ENCODE peak calls at places on chromosomes 12 and 14, in five cellular contexts. B is body of pancreas; J is Caco-2; L is tibial nerve; U is activated CD8-positive, alpha-beta T cell treated with anti-CD3 and anti-CD28 coated beads for 36 hours. O is an unnamed sample.

GRCh38 chr12:48780381-48781025 is 8.4 kb downstream of the ADCY6 start:
- DNase-seq in B (no peak), J (no peak), L (no peak), U (no peak), O (no peak)

GRCh38 chr14:89771251-89771650 is 183.3 kb downstream of the EFCAB11 start:
- DNase-seq in B (no peak), J (no peak), L (no peak), U (no peak), O (no peak)

GRCh38 chr12:9615420-9616135 is 7.9 kb upstream of the KLRB1 start:
- DNase-seq in B (no peak), J (no peak), L (no peak), U (no peak), O (no peak)

GRCh38 chr14:44785096-44785495 is 176.7 kb downstream of the KLHL28 start:
- DNase-seq in B (no peak), J (no peak), L (no peak), U (no peak), O (peak)

GRCh38 chr14:100815478-100816285 is 10.2 kb upstream of the MEG3 start:
- DNase-seq in B (no peak), J (no peak), L (no peak), U (no peak), O (peak)

GRCh38 chr14:59275668-59276067 is 87.2 kb downstream of the DAAM1 start:
- DNase-seq in B (no peak), J (no peak), L (no peak), U (no peak), O (peak)

GRCh38 chr12:13062669-13063068 is 18.5 kb downstream of the FAM234B start:
- DNase-seq in B (peak), J (no peak), L (no peak), U (no peak), O (no peak)

GRCh38 chr12:106906715-106907114 is 49.0 kb upstream of the TMEM263 start:
- DNase-seq in B (no peak), J (no peak), L (no peak), U (no peak), O (no peak)

GRCh38 chr14:77148510-77149231 is 7.1 kb upstream of the ZDHHC22 start:
- DNase-seq in B (no peak), J (no peak), L (no peak), U (no peak), O (no peak)

GRCh38 chr14:70425349-70425748 is 8.5 kb upstream of the SYNJ2BP start:
- DNase-seq in B (no peak), J (no peak), L (no peak), U (no peak), O (no peak)

GRCh38 chr12:32819424-32819823 is 63.7 kb upstream of the YARS2 start:
- DNase-seq in B (no peak), J (no peak), L (no peak), U (no peak), O (no peak)

DNA sequence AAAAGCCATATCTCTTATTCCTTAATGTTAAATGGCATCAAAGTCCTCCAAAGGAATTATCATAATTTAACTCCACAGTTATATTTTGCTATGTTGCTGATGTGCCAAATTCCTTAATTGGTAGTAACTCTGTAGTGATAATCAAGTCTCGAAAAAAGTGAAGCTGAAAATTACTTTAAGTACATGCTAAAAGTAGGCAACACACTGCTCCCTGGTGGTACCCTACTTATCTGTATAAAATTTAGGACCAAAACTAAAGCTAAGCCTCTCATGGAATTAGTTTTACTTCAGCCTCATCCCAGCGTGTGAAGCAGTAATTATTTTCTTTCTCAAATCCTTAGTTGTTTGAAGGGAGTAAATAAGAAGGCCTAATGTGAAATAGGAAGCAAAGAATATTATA is 132.8 kb downstream of the TTLL5 start:
- DNase-seq in B (peak), J (no peak), L (no peak), U (no peak), O (peak)
- TF ChIP-seq CTCF in B (no peak), J (no peak), L (no peak), U (no peak), O (peak)

DNA sequence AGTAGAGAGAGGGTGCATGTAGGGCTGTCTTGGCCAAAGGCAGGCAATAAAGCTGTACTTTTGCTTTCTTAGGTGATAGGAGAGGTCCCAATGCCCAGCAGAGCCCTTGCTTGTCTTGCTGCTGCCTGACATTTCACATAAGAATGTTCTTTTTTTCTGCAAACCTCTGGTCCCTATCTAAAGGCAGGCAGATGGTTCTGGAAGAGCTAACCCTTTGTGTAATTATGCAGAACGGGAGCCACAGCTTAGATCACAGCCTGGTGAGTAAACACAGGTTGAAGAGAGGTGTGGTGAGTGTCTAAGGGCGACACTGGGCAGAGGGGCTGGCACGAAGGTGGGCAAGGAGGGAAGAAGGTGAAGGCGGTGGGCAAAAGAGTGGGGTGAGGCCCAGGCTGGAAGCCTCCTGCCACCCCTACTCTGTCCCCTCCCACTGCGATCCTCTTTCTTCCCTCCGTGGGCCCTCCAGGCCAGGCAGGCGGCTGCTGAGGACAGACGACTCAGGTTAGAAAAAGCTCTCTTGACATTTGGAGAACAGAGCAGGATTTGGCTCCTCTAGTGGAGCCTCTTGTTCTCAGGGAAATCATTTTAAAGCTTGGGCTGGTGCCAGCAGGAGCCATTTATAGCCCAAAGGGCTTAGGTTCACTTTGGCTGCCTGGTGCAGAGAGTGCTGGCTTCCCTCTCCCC is 42.8 kb downstream of the PRMT8 start:
- DNase-seq in B (peak), J (no peak), L (no peak), U (no peak), O (no peak)
- TF ChIP-seq CTCF in B (no peak), J (no peak), L (no peak), U (no peak), O (no peak)

GRCh38 chr12:6567824-6568617 is at the start of gene NOP2:
- DNase-seq in B (peak), J (peak), L (peak), U (peak), O (peak)
- TF ChIP-seq CTCF in B (no peak), J (no peak), L (no peak), U (no peak), O (peak)

GRCh38 chr14:37116933-37117844 is 55.2 kb downstream of the SLC25A21 start:
- DNase-seq in B (no peak), J (no peak), L (no peak), U (no peak), O (peak)
- TF ChIP-seq CTCF in B (no peak), J (no peak), L (no peak), U (no peak), O (peak)

DNA sequence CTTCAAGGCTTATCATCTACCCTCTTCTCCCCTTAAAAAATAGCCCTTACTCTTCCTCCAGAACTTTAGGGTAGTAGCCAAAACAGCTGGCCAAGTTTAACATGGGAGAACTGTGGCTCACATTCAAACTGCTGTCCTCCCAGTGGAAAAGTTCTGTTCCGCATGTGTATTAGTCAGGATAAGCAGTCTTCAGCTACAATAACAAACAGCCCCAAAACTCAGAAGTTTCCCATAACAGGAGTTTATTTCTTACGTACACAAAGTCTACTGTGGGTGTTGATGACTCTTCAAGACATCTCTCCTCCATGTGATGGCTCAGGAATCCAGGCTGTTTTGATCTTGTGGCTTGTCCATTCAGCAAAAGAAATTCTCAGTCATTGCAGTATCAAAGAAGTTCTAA is 35.5 kb downstream of the MYO1H start:
- DNase-seq in B (no peak), J (no peak), L (no peak), U (no peak), O (no peak)
- TF ChIP-seq CTCF in B (no peak), J (no peak), L (no peak), U (no peak), O (no peak)

GRCh38 chr14:33849455-33849801 is 101.4 kb downstream of the EGLN3 start:
- DNase-seq in B (no peak), J (no peak), L (no peak), U (no peak), O (no peak)
- TF ChIP-seq CTCF in B (no peak), J (no peak), L (no peak), U (peak), O (no peak)

GRCh38 chr12:127559349-127560040 is 707.5 kb upstream of the TMEM132C start:
- DNase-seq in B (peak), J (no peak), L (peak), U (peak), O (peak)
- TF ChIP-seq CTCF in B (no peak), J (no peak), L (no peak), U (peak), O (peak)

DNA sequence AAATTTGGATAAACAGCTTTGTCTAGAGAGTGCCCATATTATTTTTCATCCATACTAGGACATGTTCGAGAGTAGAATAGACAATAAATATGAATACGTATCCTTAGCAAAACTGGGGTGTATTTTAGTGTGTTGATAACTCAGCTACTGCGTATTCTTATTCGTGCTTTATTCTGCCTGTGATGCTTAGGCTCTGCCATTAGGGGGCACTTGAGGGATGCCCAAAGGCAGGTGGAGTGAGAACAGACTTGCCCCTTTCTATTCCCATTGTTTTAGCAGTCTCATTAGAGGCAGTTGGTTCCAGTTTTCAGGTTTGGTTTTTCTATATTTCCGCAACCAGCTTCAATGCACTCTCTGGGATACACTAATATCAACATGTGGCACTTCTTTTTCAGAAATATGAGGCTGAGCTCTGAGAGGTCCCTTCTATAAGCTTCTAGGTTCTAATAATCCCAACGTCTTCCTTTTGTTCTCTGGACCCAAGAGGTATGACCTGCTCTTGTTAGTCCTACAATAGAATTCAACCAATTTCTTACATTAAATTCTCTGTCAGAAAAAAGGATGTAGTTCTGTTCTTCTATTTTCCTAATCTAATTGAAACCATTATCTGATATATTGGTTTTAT is 985.7 kb upstream of the FBXO33 start:
- DNase-seq in B (peak), J (peak), L (no peak), U (peak), O (no peak)
- TF ChIP-seq CTCF in B (peak), J (peak), L (no peak), U (peak), O (no peak)